ENCODE peak calls at places on chromosomes 13 and 19, in nine cellular contexts. T is PC-9; Y is keratinocyte; O is astrocyte; J is cardiac muscle cell; W is Karpas-422; C is CD8-positive, alpha-beta memory T cell; Z is heart right ventricle; L is A549. N is an unnamed sample. For H3K4me1, the result is how much of the 10 kb centered on the place peaks cover.

GRCh38 chr13:100817897-100818296 is 143.3 kb upstream of the TMTC4 start:
- DNase-seq in O (no peak), J (no peak), Z (no peak), Y (no peak), C (no peak), W (no peak), T (no peak), L (no peak), N (no peak)

GRCh38 chr13:111667757-111668156 is 347.3 kb downstream of the TEX29 start:
- DNase-seq in Y (no peak), O (no peak), W (no peak), T (no peak), C (no peak), J (no peak), L (no peak), Z (no peak), N (no peak)

GRCh38 chr19:44636439-44637389 is 7.0 kb upstream of the PVR start:
- DNase-seq in C (no peak), T (no peak), Y (no peak), W (no peak), J (no peak), Z (no peak), L (no peak), O (no peak), N (no peak)

GRCh38 chr19:45953676-45954075 is 20.0 kb downstream of the NOVA2 start:
- DNase-seq in J (no peak), C (no peak), Z (no peak), L (no peak), Y (no peak), O (peak), T (no peak), W (no peak), N (no peak)

GRCh38 chr19:4976412-4977298 is 7.7 kb downstream of the KDM4B start:
- DNase-seq in O (peak), W (peak), C (no peak), L (peak), T (no peak), J (no peak), Z (peak), Y (peak), N (no peak)

GRCh38 chr13:32645854-32646253 is 59.6 kb downstream of the PDS5B start:
- DNase-seq in Y (no peak), O (no peak), C (no peak), W (no peak), Z (no peak), J (no peak), L (no peak), T (no peak), N (no peak)

GRCh38 chr19:46303702-46304397 is 7.0 kb downstream of the HIF3A start:
- DNase-seq in W (no peak), C (no peak), L (peak), Y (peak), J (peak), T (peak), O (no peak), Z (peak), N (no peak)

GRCh38 chr19:33295621-33296472 is 6.5 kb downstream of the CEBPA start:
- DNase-seq in C (no peak), W (no peak), T (no peak), L (no peak), Z (no peak), Y (no peak), J (no peak), O (no peak), N (no peak)

GRCh38 chr19:34171539-34171876 is 796 bp upstream of the LSM14A start:
- DNase-seq in Z (no peak), O (peak), C (no peak), L (peak), W (no peak), J (no peak), T (no peak), Y (no peak), N (no peak)

GRCh38 chr13:76832258-76832988 is 53.8 kb downstream of the KCTD12 start:
- DNase-seq in W (no peak), T (no peak), O (no peak), C (no peak), J (no peak), L (no peak), Z (no peak), Y (no peak), N (no peak)

GRCh38 chr19:48873476-48874308 is 1.5 kb downstream of the PPP1R15A start:
- DNase-seq in Z (no peak), J (no peak), C (no peak), O (no peak), L (no peak), W (no peak), Y (no peak), T (no peak), N (no peak)

GRCh38 chr19:14516048-14516534 is 2.1 kb downstream of the DNAJB1 start:
- DNase-seq in O (no peak), Y (no peak), T (no peak), J (no peak), W (no peak), L (no peak), C (no peak), Z (no peak), N (no peak)

GRCh38 chr13:37023871-37024270 is 23.3 kb downstream of the EXOSC8 start:
- DNase-seq in T (no peak), O (peak), J (no peak), W (no peak), Z (no peak), L (no peak), Y (no peak), C (no peak), N (no peak)

GRCh38 chr19:10517760-10518443 is 655 bp upstream of the S1PR5 start:
- DNase-seq in T (peak), O (no peak), Z (peak), C (peak), W (peak), Y (no peak), J (no peak), L (peak), N (no peak)

GRCh38 chr19:18167975-18168645 is 5.5 kb upstream of the IFI30 start:
- DNase-seq in T (peak), W (peak), C (peak), J (peak), Y (no peak), L (peak), Z (peak), O (no peak), N (no peak)

GRCh38 chr19:18943465-18943864 is 2.4 kb upstream of the HOMER3 start:
- DNase-seq in W (no peak), C (no peak), L (no peak), O (no peak), J (no peak), T (no peak), Z (no peak), Y (no peak), N (no peak)

GRCh38 chr19:55212447-55212846 is 3.1 kb upstream of the PTPRH start:
- DNase-seq in L (peak), T (no peak), W (peak), J (no peak), Z (no peak), C (no peak), Y (no peak), O (no peak), N (peak)

GRCh38 chr19:7565332-7565731 is 29.8 kb downstream of the PNPLA6 start:
- DNase-seq in L (no peak), W (no peak), C (no peak), Y (no peak), Z (no peak), O (no peak), T (no peak), J (no peak), N (no peak)

GRCh38 chr19:4521170-4521887 is 3.0 kb upstream of the PLIN4 start:
- DNase-seq in L (no peak), Z (no peak), C (no peak), T (peak), W (no peak), O (no peak), Y (no peak), J (no peak), N (no peak)

GRCh38 chr19:16326401-16327130 is 1.9 kb downstream of the KLF2 start:
- DNase-seq in W (peak), Y (no peak), C (peak), O (no peak), Z (no peak), T (no peak), J (no peak), L (no peak), N (peak)

GRCh38 chr13:19890030-19890429 is 26.6 kb upstream of the ZMYM5 start:
- DNase-seq in W (no peak), J (peak), Z (no peak), T (no peak), Y (no peak), C (no peak), L (no peak), O (no peak), N (no peak)

GRCh38 chr13:30016398-30016797 is 166.0 kb upstream of the UBL3 start:
- DNase-seq in W (no peak), Y (no peak), O (no peak), T (no peak), Z (no peak), L (no peak), J (no peak), C (no peak), N (no peak)

GRCh38 chr19:29576043-29576442 is 30.0 kb upstream of the POP4 start:
- DNase-seq in T (no peak), O (no peak), L (no peak), W (no peak), C (no peak), J (no peak), Z (no peak), Y (no peak), N (no peak)

GRCh38 chr13:64723735-64724134 is 2506.4 kb downstream of the PCDH9 start:
- DNase-seq in L (peak), T (peak), Z (no peak), C (no peak), Y (peak), O (peak), J (peak), W (no peak), N (no peak)

GRCh38 chr13:48775804-48776203 is 122.1 kb downstream of the CYSLTR2 start:
- DNase-seq in C (no peak), L (no peak), W (no peak), T (no peak), J (no peak), O (peak), Z (no peak), Y (no peak), N (no peak)

GRCh38 chr19:6723108-6723618 is 2.7 kb upstream of the C3 start:
- DNase-seq in W (peak), Y (no peak), T (peak), L (peak), J (no peak), O (peak), Z (no peak), C (no peak), N (no peak)

GRCh38 chr13:20570540-20570939 is 3.6 kb downstream of the IFT88 start:
- DNase-seq in T (no peak), J (no peak), Y (no peak), L (no peak), O (no peak), C (no peak), Z (no peak), W (no peak), N (no peak)

GRCh38 chr13:82088781-82089180 is 1747.9 kb upstream of the SPRY2 start:
- DNase-seq in T (no peak), C (no peak), L (no peak), Y (no peak), Z (no peak), J (no peak), W (no peak), O (no peak), N (no peak)

GRCh38 chr19:10986301-10987127 is 25.7 kb downstream of the SMARCA4 start:
- DNase-seq in O (no peak), C (no peak), Z (no peak), L (no peak), Y (no peak), T (no peak), W (no peak), J (no peak), N (no peak)

GRCh38 chr13:110283661-110284516 is 23.1 kb downstream of the COL4A1 start:
- DNase-seq in C (no peak), T (no peak), L (no peak), Y (no peak), O (peak), W (no peak), J (no peak), Z (no peak), N (no peak)
- H3K4me1 ChIP-seq in C (under half), T (under half), L (under half), Y (under half), O (under half), W (under half), J (under half), Z (half or more), N (under half)

GRCh38 chr13:98575009-98575866 is 1.7 kb downstream of the STK24 start:
- DNase-seq in T (no peak), J (no peak), W (no peak), O (peak), Z (no peak), L (no peak), C (no peak), Y (no peak), N (no peak)

GRCh38 chr13:98575876-98576214 is 1.1 kb downstream of the STK24 start:
- DNase-seq in O (no peak), Z (no peak), C (no peak), L (no peak), Y (no peak), W (no peak), J (no peak), T (no peak), N (no peak)

GRCh38 chr13:98576215-98576945 is 527 bp downstream of the STK24 start:
- DNase-seq in W (peak), L (no peak), J (peak), Y (no peak), T (peak), C (peak), O (no peak), Z (peak), N (peak)

GRCh38 chr13:98570929-98571372 is 6.0 kb downstream of the STK24 start:
- DNase-seq in L (no peak), T (peak), Y (no peak), C (peak), W (peak), Z (no peak), O (peak), J (no peak), N (no peak)

DNA sequence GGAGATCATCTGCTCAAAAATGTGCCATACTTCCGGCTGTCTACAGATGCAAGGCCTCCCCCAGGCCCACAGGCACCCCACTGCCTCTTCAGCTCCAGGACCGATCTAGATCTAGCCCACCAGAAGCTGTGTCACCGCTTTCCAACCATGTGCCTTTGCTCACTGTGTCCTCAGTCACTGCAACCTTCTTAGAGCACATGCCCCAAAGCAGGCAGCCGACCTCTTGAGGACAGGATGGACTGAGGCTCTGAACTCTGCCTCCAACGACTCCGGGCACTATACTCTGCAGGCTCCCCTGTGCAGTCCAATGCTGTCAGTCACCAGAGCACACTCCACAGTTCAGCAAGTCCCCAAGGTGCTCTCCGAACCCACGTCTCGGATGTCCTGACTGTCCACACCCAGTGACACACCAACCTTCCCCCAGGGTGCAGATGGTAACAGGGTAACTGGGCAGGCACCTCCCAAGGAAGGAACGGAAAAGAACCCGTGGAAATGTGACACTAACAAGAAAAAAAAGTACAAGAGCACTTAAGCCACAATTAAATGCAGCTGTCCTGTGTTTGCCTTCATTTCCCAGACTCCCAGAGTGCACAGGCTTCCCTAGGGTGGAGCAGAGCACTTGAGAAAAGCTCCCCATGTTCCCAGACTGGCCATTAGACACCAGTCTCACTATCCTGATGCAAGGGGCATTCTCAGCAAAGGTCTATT is 4.8 kb downstream of the STK24 start:
- DNase-seq in C (no peak), L (no peak), Y (no peak), J (no peak), W (peak), Z (no peak), T (peak), O (peak), N (no peak)
- H3K4me1 ChIP-seq in C (half or more), L (half or more), Y (half or more), J (under half), W (half or more), Z (half or more), T (half or more), O (under half), N (half or more)

DNA sequence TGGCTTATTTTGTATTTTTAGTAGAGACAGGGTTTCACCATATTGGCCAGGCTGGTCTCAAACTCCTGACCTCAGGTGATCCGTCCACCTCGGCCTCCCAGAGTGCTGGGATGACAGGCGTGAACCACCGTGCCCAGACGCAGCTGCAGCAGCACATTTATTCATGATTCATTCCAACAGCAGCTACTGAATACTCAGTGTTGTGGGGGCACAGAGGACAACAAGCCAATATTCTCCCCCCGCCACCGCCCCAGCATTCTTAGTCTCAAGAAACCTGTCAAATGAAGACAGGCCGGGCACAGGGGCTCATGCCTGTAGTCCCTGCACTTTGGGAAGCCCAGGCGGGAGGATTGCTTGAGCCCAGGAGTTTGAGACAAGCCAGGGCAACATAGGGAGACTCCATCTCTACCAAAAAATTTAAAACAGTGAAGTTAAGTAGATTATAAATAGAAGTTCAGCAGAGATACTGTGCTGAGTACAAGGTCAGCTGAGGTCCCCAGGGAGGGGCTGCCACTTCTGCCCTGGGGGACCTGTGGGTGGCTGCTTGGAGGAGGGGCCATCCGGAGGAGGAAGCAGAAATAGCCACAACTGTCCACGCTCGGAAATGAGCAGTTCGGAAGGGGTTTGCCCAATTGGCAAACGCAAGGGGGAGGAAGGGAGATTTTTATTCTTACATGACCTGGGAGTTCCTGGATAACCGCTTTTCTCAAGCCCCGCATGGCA is 4.3 kb downstream of the DOT1L start:
- DNase-seq in J (peak), Z (peak), C (no peak), T (no peak), O (peak), L (no peak), W (peak), Y (no peak), N (no peak)
- H3K4me1 ChIP-seq in J (half or more), Z (half or more), C (under half), T (under half), O (half or more), L (half or more), W (half or more), Y (under half), N (under half)

GRCh38 chr19:2548966-2549365 is 73.0 kb downstream of the GADD45B start:
- DNase-seq in T (no peak), J (no peak), Z (no peak), W (no peak), L (no peak), C (no peak), O (no peak), Y (no peak), N (no peak)
- H3K4me1 ChIP-seq in T (under half), J (under half), Z (half or more), W (under half), L (under half), C (under half), O (under half), Y (under half), N (under half)

N was measured in naive thymus-derived CD4-positive, alpha-beta T cell.